ENCODE peak calls at places on chromosomes 11 and 22, in five cellular contexts. N is C1 segment of cervical spinal cord, W is HFF-Myc, U is pancreas, J is NCI-H1105 treated with DMSO at 0.1 percent for 48 hours. H is an unnamed sample.

GRCh38 chr22:49790912-49791311 is 36.8 kb downstream of the BRD1 start:
- DNase-seq in N (no peak), W (no peak), U (no peak), J (no peak), H (no peak)

GRCh38 chr11:119615879-119616190 is 113.2 kb downstream of the NECTIN1 start:
- DNase-seq in N (no peak), W (no peak), U (no peak), J (no peak), H (no peak)

GRCh38 chr22:44597616-44598015 is 99.6 kb upstream of the RTL6 start:
- DNase-seq in N (no peak), W (peak; percentile 93), U (no peak), J (peak; percentile 85), H (no peak)

GRCh38 chr22:36081023-36081431 is 52.4 kb upstream of the RBFOX2 start:
- DNase-seq in N (no peak), W (no peak), U (no peak), J (no peak), H (no peak)

GRCh38 chr11:70226967-70227366 is 23.9 kb downstream of the FADD start:
- DNase-seq in N (no peak), W (no peak), U (no peak), J (no peak), H (no peak)

GRCh38 chr11:65047581-65048422 is 6.8 kb downstream of the SAC3D1 start:
- DNase-seq in N (no peak), W (no peak), U (no peak), J (no peak), H (no peak)

GRCh38 chr11:78840190-78840589 is 265.5 kb upstream of the NARS2 start:
- DNase-seq in N (no peak), W (peak; percentile 83), U (no peak), J (no peak), H (no peak)

GRCh38 chr22:19716041-19716828 is 1.9 kb downstream of the SEPTIN5 start:
- DNase-seq in N (no peak), W (no peak), U (no peak), J (no peak), H (no peak)

GRCh38 chr11:64854534-64855502 is 10.4 kb upstream of the CDC42BPG start:
- DNase-seq in N (no peak), W (peak; percentile 84), U (peak; percentile 76), J (no peak), H (no peak)

GRCh38 chr22:50738649-50739227 is 734 bp downstream of the ACR start:
- DNase-seq in N (no peak), W (no peak), U (peak; percentile 5), J (no peak), H (no peak)

GRCh38 chr22:25006354-25006753 is 53.8 kb downstream of the KIAA1671 start:
- DNase-seq in N (no peak), W (no peak), U (no peak), J (no peak), H (no peak)

GRCh38 chr11:10909141-10909883 is 51.5 kb upstream of the ZBED5 start:
- DNase-seq in N (no peak), W (no peak), U (no peak), J (no peak), H (no peak)

GRCh38 chr11:12434255-12434654 is 56.9 kb downstream of the PARVA start:
- DNase-seq in N (no peak), W (no peak), U (no peak), J (no peak), H (no peak)

GRCh38 chr11:6735306-6735705 is 36.5 kb downstream of the OR2AG2 start:
- DNase-seq in N (no peak), W (peak; percentile 25), U (no peak), J (no peak), H (no peak)

GRCh38 chr22:21033895-21034294 is 1.5 kb upstream of the SLC7A4 start:
- DNase-seq in N (no peak), W (no peak), U (no peak), J (no peak), H (no peak)

GRCh38 chr11:78714539-78714938 is 139.9 kb upstream of the NARS2 start:
- DNase-seq in N (no peak), W (no peak), U (no peak), J (peak; percentile 91), H (no peak)

GRCh38 chr11:102244681-102245409 is 72.4 kb upstream of the BIRC3 start:
- DNase-seq in N (no peak), W (no peak), U (no peak), J (no peak), H (no peak)

GRCh38 chr11:14202263-14203173 is 156.5 kb downstream of the RRAS2 start:
- DNase-seq in N (no peak), W (no peak), U (no peak), J (no peak), H (no peak)

GRCh38 chr11:67615455-67616430 is 9.0 kb downstream of the NDUFV1 start:
- DNase-seq in N (no peak), W (no peak), U (peak; percentile 68), J (peak; percentile 1), H (no peak)